ENCODE peak calls at places on chromosomes 7 and 10, in nine cellular contexts. One of them, this sample, is unnamed.

GRCh38 chr10:74231375-74231774 is 80.4 kb downstream of the ADK start:
- DNase-seq in stimulated activated CD4-positive, alpha-beta T cell treated with anti-CD3 and anti-CD28 coated beads, TNF-alpha, amount 100 ng/mL, for 4 hours: no peak
- DNase-seq in NCI-H446: no peak
- DNase-seq in T-helper 1 cell: no peak
- DNase-seq in Caki2: peak
- DNase-seq in NCI-H1105 treated with DMSO at 0.1 percent for 48 hours: no peak
- DNase-seq in left cardiac atrium: no peak
- DNase-seq in occipital lobe: no peak
- DNase-seq in non-pigmented ciliary epithelial cell: no peak
- DNase-seq in this sample: no peak

GRCh38 chr7:27693794-27694193 is 31.1 kb upstream of the HIBADH start:
- DNase-seq in occipital lobe: no peak
- DNase-seq in stimulated activated CD4-positive, alpha-beta T cell treated with anti-CD3 and anti-CD28 coated beads, TNF-alpha, amount 100 ng/mL, for 4 hours: no peak
- DNase-seq in Caki2: no peak
- DNase-seq in non-pigmented ciliary epithelial cell: no peak
- DNase-seq in T-helper 1 cell: no peak
- DNase-seq in left cardiac atrium: no peak
- DNase-seq in NCI-H1105 treated with DMSO at 0.1 percent for 48 hours: no peak
- DNase-seq in NCI-H446: no peak
- DNase-seq in this sample: no peak

GRCh38 chr7:78020131-78020873 is 221.7 kb downstream of the PHTF2 start:
- DNase-seq in stimulated activated CD4-positive, alpha-beta T cell treated with anti-CD3 and anti-CD28 coated beads, TNF-alpha, amount 100 ng/mL, for 4 hours: no peak
- DNase-seq in non-pigmented ciliary epithelial cell: peak
- DNase-seq in occipital lobe: peak
- DNase-seq in NCI-H1105 treated with DMSO at 0.1 percent for 48 hours: peak
- DNase-seq in NCI-H446: peak
- DNase-seq in Caki2: peak
- DNase-seq in T-helper 1 cell: peak
- DNase-seq in left cardiac atrium: peak
- DNase-seq in this sample: peak

GRCh38 chr7:24756989-24757798 is at the start of gene GSDME:
- DNase-seq in stimulated activated CD4-positive, alpha-beta T cell treated with anti-CD3 and anti-CD28 coated beads, TNF-alpha, amount 100 ng/mL, for 4 hours: peak
- DNase-seq in left cardiac atrium: peak
- DNase-seq in occipital lobe: peak
- DNase-seq in Caki2: peak
- DNase-seq in NCI-H446: no peak
- DNase-seq in NCI-H1105 treated with DMSO at 0.1 percent for 48 hours: peak
- DNase-seq in T-helper 1 cell: peak
- DNase-seq in non-pigmented ciliary epithelial cell: no peak
- DNase-seq in this sample: no peak

GRCh38 chr7:135744938-135745701 is 3.5 kb downstream of the FAM180A start:
- DNase-seq in T-helper 1 cell: no peak
- DNase-seq in Caki2: peak
- DNase-seq in NCI-H446: no peak
- DNase-seq in left cardiac atrium: no peak
- DNase-seq in stimulated activated CD4-positive, alpha-beta T cell treated with anti-CD3 and anti-CD28 coated beads, TNF-alpha, amount 100 ng/mL, for 4 hours: no peak
- DNase-seq in NCI-H1105 treated with DMSO at 0.1 percent for 48 hours: no peak
- DNase-seq in non-pigmented ciliary epithelial cell: no peak
- DNase-seq in occipital lobe: no peak
- DNase-seq in this sample: no peak

GRCh38 chr10:86661161-86662025 is 6.9 kb upstream of the LDB3 start:
- DNase-seq in T-helper 1 cell: no peak
- DNase-seq in non-pigmented ciliary epithelial cell: no peak
- DNase-seq in occipital lobe: no peak
- DNase-seq in NCI-H446: no peak
- DNase-seq in left cardiac atrium: peak
- DNase-seq in Caki2: no peak
- DNase-seq in stimulated activated CD4-positive, alpha-beta T cell treated with anti-CD3 and anti-CD28 coated beads, TNF-alpha, amount 100 ng/mL, for 4 hours: no peak
- DNase-seq in NCI-H1105 treated with DMSO at 0.1 percent for 48 hours: no peak
- DNase-seq in this sample: no peak

GRCh38 chr10:63157845-63158624 is 24.9 kb downstream of the NRBF2 start:
- DNase-seq in Caki2: peak
- DNase-seq in left cardiac atrium: no peak
- DNase-seq in non-pigmented ciliary epithelial cell: peak
- DNase-seq in NCI-H446: peak
- DNase-seq in stimulated activated CD4-positive, alpha-beta T cell treated with anti-CD3 and anti-CD28 coated beads, TNF-alpha, amount 100 ng/mL, for 4 hours: peak
- DNase-seq in occipital lobe: no peak
- DNase-seq in T-helper 1 cell: peak
- DNase-seq in NCI-H1105 treated with DMSO at 0.1 percent for 48 hours: peak
- DNase-seq in this sample: peak

GRCh38 chr7:116576350-116577319 is 51.8 kb downstream of the CAV1 start:
- DNase-seq in T-helper 1 cell: no peak
- DNase-seq in left cardiac atrium: no peak
- DNase-seq in non-pigmented ciliary epithelial cell: peak
- DNase-seq in occipital lobe: no peak
- DNase-seq in stimulated activated CD4-positive, alpha-beta T cell treated with anti-CD3 and anti-CD28 coated beads, TNF-alpha, amount 100 ng/mL, for 4 hours: no peak
- DNase-seq in NCI-H446: no peak
- DNase-seq in NCI-H1105 treated with DMSO at 0.1 percent for 48 hours: no peak
- DNase-seq in Caki2: no peak
- DNase-seq in this sample: no peak

GRCh38 chr10:47339186-47339735 is 8.9 kb upstream of the RBP3 start:
- DNase-seq in occipital lobe: no peak
- DNase-seq in non-pigmented ciliary epithelial cell: no peak
- DNase-seq in NCI-H1105 treated with DMSO at 0.1 percent for 48 hours: no peak
- DNase-seq in T-helper 1 cell: no peak
- DNase-seq in left cardiac atrium: no peak
- DNase-seq in Caki2: no peak
- DNase-seq in stimulated activated CD4-positive, alpha-beta T cell treated with anti-CD3 and anti-CD28 coated beads, TNF-alpha, amount 100 ng/mL, for 4 hours: no peak
- DNase-seq in NCI-H446: no peak
- DNase-seq in this sample: no peak

This sample was measured in SK-N-MC.